ENCODE peak calls at places on chromosomes 13 and 19, in seven cellular contexts. J is fibroblast of lung, D is cardiac muscle cell, C is tibial nerve, X is heart right ventricle, Y is brain microvascular endothelial cell, E is heart left ventricle. L is an unnamed sample. For H3K36me3, the result is how much of the 10 kb centered on the place peaks cover.

GRCh38 chr19:21328402-21328801 is 808 bp downstream of the ZNF708 start:
- DNase-seq in J (peak), D (peak), C (no peak), X (no peak), Y (no peak), E (no peak), L (no peak)

GRCh38 chr19:56110515-56111448 is 10.3 kb downstream of the ZNF787 start:
- DNase-seq in J (no peak), D (peak), C (no peak), X (peak), Y (peak), E (peak), L (peak)

GRCh38 chr19:402786-403185 is 6.2 kb downstream of the C2CD4C start:
- DNase-seq in J (no peak), D (no peak), C (no peak), X (no peak), Y (no peak), E (no peak), L (no peak)

GRCh38 chr13:78404961-78405360 is 198.4 kb downstream of the POU4F1 start:
- DNase-seq in J (no peak), D (no peak), C (no peak), X (no peak), Y (no peak), E (no peak), L (no peak)

GRCh38 chr13:114032121-114032799 is 58.4 kb upstream of the C13orf46 start:
- DNase-seq in J (peak), D (no peak), C (no peak), X (no peak), Y (peak), E (no peak), L (peak)

GRCh38 chr13:46552888-46553520 is at the start of gene LRCH1:
- DNase-seq in J (peak), D (peak), C (peak), X (peak), Y (peak), E (peak), L (peak)

GRCh38 chr13:33123066-33123940 is 107.1 kb downstream of the KL start:
- DNase-seq in J (peak), D (peak), C (peak), X (peak), Y (no peak), E (peak), L (no peak)

GRCh38 chr19:13441810-13442512 is 64.3 kb downstream of the CACNA1A start:
- DNase-seq in J (peak), D (peak), C (no peak), X (peak), Y (peak), E (peak), L (peak)

GRCh38 chr19:14440049-14440448 is 6.9 kb downstream of the PKN1 start:
- DNase-seq in J (no peak), D (no peak), C (peak), X (peak), Y (no peak), E (peak), L (peak)

GRCh38 chr13:83086948-83087347 is 795.3 kb downstream of the SLITRK1 start:
- DNase-seq in J (no peak), D (no peak), C (no peak), X (no peak), Y (no peak), E (no peak), L (no peak)

GRCh38 chr13:31050486-31051400 is 111.0 kb downstream of the HSPH1 start:
- DNase-seq in J (no peak), D (no peak), C (no peak), X (no peak), Y (no peak), E (no peak), L (no peak)

GRCh38 chr13:44744880-44745633 is 168.9 kb upstream of the TSC22D1 start:
- DNase-seq in J (no peak), D (no peak), C (no peak), X (no peak), Y (no peak), E (no peak), L (no peak)

GRCh38 chr19:48713864-48714755 is 5.4 kb downstream of the MAMSTR start:
- DNase-seq in J (peak), D (peak), C (peak), X (peak), Y (peak), E (peak), L (peak)

GRCh38 chr19:11092181-11092538 is 2.9 kb downstream of the LDLR start:
- DNase-seq in J (peak), D (no peak), C (no peak), X (no peak), Y (peak), E (no peak), L (no peak)

GRCh38 chr19:22797040-22797439 is 13.1 kb upstream of the ZNF99 start:
- DNase-seq in J (no peak), D (no peak), C (no peak), X (no peak), Y (no peak), E (no peak), L (no peak)

GRCh38 chr19:812819-813358 is 8.9 kb downstream of the PLPPR3 start:
- DNase-seq in J (no peak), D (no peak), C (no peak), X (no peak), Y (no peak), E (no peak), L (no peak)

GRCh38 chr19:7467009-7467989 is 21.5 kb downstream of the PEX11G start:
- DNase-seq in J (no peak), D (no peak), C (no peak), X (no peak), Y (no peak), E (no peak), L (no peak)

GRCh38 chr13:113123226-113124150 is 889 bp downstream of the F10 start:
- DNase-seq in J (no peak), D (no peak), C (no peak), X (no peak), Y (no peak), E (no peak), L (peak)

DNA sequence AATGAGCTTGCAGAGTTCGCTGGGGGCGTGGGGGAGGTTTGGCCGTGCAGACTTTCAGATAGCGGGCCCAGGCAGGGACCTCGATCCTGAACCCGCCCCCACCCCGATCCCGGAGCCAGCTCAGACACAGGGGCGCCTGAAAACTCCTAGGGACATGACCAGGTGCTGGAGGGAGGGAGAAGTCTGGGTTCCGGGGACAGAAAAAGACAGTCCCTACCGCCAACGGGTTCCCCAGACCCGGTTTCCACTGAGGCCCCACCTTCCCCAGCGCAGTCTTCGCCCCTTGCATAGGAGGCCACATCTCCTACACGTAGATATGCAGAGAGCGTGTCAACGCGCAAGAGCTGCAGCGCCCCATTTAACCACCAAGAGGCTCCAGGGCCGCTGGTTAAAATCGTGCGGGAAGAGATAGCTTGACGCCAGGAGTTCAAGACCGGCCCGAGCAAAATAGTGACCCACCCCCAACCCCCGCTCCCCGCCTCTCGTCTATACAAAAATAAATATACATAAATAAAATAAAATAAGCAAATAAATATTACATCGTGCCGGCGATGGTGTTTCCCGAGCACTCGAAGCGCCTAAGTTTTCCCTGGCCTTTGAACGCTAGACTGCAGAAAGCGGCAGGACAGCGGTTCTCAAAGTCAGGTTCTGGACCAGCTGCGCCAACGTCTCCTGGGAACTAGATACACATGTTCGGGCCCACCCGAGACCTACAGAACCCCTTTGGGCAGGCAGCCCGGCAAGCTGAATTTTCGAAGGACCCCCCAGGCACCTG is 8.3 kb downstream of the CCDC8 start:
- DNase-seq in J (no peak), D (peak), C (no peak), X (no peak), Y (peak), E (no peak), L (peak)
- H3K4me3 ChIP-seq in J (no peak), D (no peak), C (no peak), X (peak), Y (peak), E (peak), L (peak)

DNA sequence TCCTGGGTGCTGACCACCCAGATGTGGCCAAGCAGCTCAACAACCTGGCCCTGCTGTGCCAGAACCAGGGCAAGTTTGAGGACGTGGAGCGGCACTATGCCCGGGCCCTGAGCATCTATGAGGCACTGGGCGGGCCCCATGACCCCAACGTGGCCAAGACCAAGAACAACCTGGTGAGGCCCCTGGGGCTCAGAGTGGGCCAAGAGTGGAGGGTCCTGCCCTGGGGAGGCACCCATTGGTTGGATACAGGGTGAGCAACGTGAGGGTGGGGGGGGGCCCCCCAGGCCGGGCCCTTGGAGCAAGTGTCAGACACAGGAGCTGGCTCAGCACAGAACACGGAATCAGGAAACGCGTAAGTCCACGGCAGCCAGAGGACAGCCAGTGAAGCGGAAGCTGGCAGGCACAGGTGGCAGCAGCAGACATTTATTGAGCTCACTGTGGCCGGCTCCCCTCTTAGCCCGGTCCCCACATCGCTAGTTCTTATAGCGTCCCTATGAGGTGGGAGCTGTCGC is 8.9 kb downstream of the KLC3 start:
- DNase-seq in J (no peak), D (no peak), C (no peak), X (no peak), Y (no peak), E (no peak), L (no peak)
- H3K36me3 ChIP-seq in J (under half), D (under half), C (under half), X (under half), Y (under half), E (under half), L (under half)

DNA sequence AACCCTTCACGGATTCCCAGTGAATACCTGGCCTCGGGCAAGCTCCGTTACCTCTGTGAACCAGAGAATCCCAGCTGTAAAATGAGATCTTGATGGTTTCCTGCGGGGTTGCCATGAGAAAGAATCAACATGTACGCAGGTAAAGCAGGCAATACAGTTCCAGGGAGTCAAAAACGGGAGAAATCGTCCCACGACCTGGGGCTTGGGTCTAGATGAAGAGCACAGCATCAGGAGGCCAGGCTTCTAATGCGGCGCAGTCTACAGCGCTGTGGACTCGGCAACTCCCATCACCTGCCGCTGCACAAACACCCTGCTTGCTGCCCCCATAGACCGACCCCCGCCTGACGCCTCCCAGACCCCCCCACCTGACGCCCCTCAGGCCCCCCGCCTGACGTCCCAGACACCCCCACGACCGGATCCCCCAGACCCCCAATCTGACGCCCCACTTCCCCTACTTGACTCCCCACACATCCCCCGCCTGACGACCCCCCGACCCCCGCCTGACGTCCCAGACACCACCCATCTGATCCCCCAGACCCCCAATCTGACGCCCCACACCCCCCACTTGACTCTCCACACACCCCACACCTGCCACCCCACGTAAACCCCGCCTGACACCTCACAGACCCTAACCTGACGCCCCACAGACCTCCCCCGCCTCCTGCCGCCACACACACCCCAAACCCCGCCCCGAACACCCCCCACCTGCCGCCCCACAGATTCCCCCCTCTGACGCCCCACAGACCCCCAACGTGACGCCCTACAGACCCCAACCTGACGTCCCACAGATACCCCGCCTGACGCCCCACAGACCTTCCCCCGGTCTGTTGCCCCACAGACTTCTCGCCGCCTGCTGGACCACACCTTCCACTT is 589 bp downstream of the LIG4 start:
- DNase-seq in J (no peak), D (peak), C (no peak), X (peak), Y (no peak), E (peak), L (no peak)
- H3K27ac ChIP-seq in J (peak), D (no peak), C (no peak), X (no peak), Y (no peak), E (no peak), L (no peak)

GRCh38 chr19:3551808-3552095 is 5.6 kb downstream of the MFSD12 start:
- DNase-seq in J (no peak), D (no peak), C (no peak), X (no peak), Y (no peak), E (no peak), L (no peak)

GRCh38 chr19:3555653-3556422 is 1.5 kb downstream of the MFSD12 start:
- DNase-seq in J (no peak), D (no peak), C (no peak), X (no peak), Y (no peak), E (no peak), L (no peak)

GRCh38 chr19:3556978-3557460 is 367 bp downstream of the MFSD12 start:
- DNase-seq in J (peak), D (peak), C (no peak), X (no peak), Y (no peak), E (no peak), L (peak)

GRCh38 chr19:3556423-3556977 is 886 bp downstream of the MFSD12 start:
- DNase-seq in J (no peak), D (no peak), C (no peak), X (no peak), Y (no peak), E (no peak), L (no peak)

DNA sequence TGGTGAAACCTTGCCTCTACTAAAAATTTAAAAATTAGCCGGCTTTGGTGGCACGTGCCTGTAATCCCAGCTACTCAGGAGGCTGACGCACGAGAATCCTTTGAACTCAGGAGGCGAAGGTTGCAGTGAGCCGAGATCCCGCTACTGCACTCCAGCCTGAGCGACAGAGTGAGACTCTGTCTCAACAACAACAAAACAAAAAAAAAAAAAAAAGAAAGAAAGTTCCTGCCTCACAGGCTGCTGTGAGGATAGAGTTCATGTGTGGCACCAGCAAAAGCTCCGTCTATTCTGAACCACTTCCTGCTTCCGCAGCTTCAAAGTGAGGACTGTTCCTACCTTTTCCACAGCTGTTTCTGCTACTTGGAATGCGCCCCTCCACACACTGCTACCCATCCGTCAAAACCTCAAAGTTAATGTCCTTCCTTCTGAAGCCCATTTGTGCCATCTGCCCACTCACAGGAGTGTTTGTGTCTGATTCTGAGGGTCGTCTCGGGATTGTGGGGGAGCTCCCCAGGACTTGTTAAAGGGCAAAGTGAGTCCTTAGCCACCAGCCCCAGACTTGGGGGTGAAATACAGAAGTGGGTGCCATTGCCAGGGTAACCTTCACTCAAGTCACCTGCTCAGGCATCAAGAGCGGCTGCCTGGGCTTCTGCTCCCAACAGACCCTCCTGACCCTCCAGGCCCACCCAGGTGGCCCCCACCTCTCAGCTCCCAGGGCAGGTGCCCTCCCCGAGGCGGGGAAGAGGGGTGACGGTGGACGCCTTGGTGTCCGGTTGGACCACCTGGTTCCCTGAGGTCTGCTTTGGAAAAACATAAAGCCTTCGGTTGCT is 2.9 kb downstream of the MFSD12 start:
- DNase-seq in J (no peak), D (no peak), C (no peak), X (no peak), Y (no peak), E (no peak), L (peak)
- H3K4me3 ChIP-seq in J (no peak), D (no peak), C (no peak), X (peak), Y (no peak), E (no peak), L (no peak)

GRCh38 chr19:34228762-34229161 is 25.6 kb upstream of the GARRE1 start:
- DNase-seq in J (no peak), D (no peak), C (no peak), X (no peak), Y (no peak), E (no peak), L (no peak)
- H3K36me3 ChIP-seq in J (under half), D (half or more), C (under half), X (under half), Y (under half), E (half or more), L (half or more)

DNA sequence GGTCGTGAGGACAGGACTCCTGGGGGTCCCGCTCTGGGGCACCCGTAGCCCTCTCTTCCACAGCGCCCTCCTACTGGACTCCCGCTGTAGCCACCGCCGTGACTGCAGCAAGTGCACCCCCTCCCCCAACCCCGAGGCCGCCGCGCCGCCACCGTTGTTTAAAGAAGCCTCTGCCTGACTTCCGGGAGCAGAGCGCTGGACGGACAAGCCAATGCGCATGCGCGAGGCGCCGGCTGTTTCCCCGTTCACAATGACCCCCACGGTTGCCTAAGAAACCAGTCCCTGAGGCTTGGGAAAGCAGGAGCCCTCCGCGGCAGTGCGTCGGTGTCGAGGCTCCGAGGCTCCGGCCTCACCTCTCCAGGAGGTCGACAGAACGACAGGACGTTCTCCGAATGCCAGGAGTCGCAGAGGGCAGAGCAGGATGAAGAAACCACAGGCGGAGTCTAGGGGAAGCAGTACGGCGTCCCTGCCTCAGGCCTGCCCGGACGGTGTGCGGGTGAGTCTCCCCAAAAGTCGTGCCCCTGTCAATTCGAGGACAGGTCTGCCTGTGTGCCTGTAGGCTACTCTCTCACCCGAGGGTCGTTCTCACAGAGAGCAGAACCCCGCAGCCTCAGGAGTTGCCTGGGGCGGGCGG is 70.5 kb upstream of the ZNF420 start:
- DNase-seq in J (peak), D (no peak), C (no peak), X (peak), Y (peak), E (peak), L (no peak)
- H3K27ac ChIP-seq in J (no peak), D (no peak), C (no peak), X (peak), Y (no peak), E (peak), L (no peak)

DNA sequence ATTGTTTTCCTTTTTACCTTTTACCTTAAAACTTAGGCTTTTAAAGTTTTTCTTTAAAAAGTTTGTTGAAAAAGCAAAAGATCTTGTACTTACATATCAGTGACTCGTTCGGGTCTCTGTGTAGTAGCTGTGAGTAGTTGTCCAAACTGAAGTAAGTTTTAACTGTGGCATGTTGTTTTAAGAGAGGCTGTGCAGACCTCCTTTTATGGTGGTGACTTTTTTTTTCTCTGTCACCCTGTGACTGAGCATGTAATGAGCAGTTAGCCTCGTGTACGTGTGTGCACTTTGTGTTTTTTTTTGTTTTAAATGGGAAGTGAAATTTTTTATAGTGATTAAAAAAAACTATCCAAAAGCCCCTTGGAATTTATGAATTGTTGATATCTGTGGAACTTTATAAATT is at the start of gene GPR183:
- DNase-seq in J (peak), D (peak), C (no peak), X (no peak), Y (peak), E (no peak), L (no peak)
- H3K4me3 ChIP-seq in J (no peak), D (peak), C (peak), X (no peak), Y (no peak), E (peak), L (no peak)

GRCh38 chr13:109769275-109769674 is 17.1 kb downstream of the IRS2 start:
- DNase-seq in J (no peak), D (no peak), C (no peak), X (no peak), Y (no peak), E (no peak), L (no peak)

GRCh38 chr13:109764474-109765292 is 21.7 kb downstream of the IRS2 start:
- DNase-seq in J (peak), D (no peak), C (no peak), X (no peak), Y (no peak), E (no peak), L (peak)

GRCh38 chr13:109768176-109768575 is 18.2 kb downstream of the IRS2 start:
- DNase-seq in J (no peak), D (no peak), C (no peak), X (no peak), Y (no peak), E (no peak), L (no peak)

GRCh38 chr13:109768616-109769015 is 17.8 kb downstream of the IRS2 start:
- DNase-seq in J (no peak), D (no peak), C (no peak), X (no peak), Y (no peak), E (peak), L (no peak)

GRCh38 chr13:109767023-109767422 is 19.4 kb downstream of the IRS2 start:
- DNase-seq in J (no peak), D (no peak), C (no peak), X (no peak), Y (no peak), E (no peak), L (no peak)
- H3K36me3 ChIP-seq in J (under half), D (under half), C (under half), X (under half), Y (under half), E (under half), L (under half)

GRCh38 chr13:20713751-20714150 is 10.3 kb downstream of the IL17D start:
- DNase-seq in J (peak), D (no peak), C (no peak), X (no peak), Y (peak), E (no peak), L (peak)
- H3K27ac ChIP-seq in J (no peak), D (no peak), C (peak), X (peak), Y (peak), E (peak), L (no peak)

L was measured in SJCRH30.